ENCODE peak calls at places on chromosome 1, in seven cellular contexts. Q, T, M, H, F, P and C are unnamed samples.

GRCh38 chr1:30286241-30286983 is 437.0 kb downstream of the MATN1 start:
- DNase-seq in Q (no peak), T (no peak), M (no peak), H (no peak), F (no peak), P (no peak), C (no peak)

GRCh38 chr1:234163267-234163919 is 209.9 kb upstream of the COA6 start:
- DNase-seq in Q (no peak), T (no peak), M (no peak), H (no peak), F (no peak), P (no peak), C (no peak)

GRCh38 chr1:12296623-12297022 is 66.8 kb downstream of the VPS13D start:
- DNase-seq in Q (no peak), T (peak), M (no peak), H (no peak), F (no peak), P (no peak), C (no peak)

GRCh38 chr1:12087797-12088314 is 24.8 kb downstream of the TNFRSF8 start:
- DNase-seq in Q (no peak), T (no peak), M (no peak), H (peak), F (no peak), P (no peak), C (peak)

GRCh38 chr1:84225636-84226035 is 75.9 kb upstream of the SAMD13 start:
- DNase-seq in Q (no peak), T (no peak), M (no peak), H (no peak), F (no peak), P (no peak), C (no peak)

GRCh38 chr1:208026880-208027438 is 116.0 kb upstream of the CD34 start:
- DNase-seq in Q (no peak), T (no peak), M (no peak), H (no peak), F (no peak), P (no peak), C (no peak)

GRCh38 chr1:90558126-90558525 is 159.0 kb downstream of the BARHL2 start:
- DNase-seq in Q (no peak), T (no peak), M (no peak), H (no peak), F (no peak), P (no peak), C (peak)

GRCh38 chr1:201461783-201462441 is 7.1 kb downstream of the PHLDA3 start:
- DNase-seq in Q (peak), T (peak), M (peak), H (no peak), F (peak), P (peak), C (peak)

GRCh38 chr1:155256101-155256852 is 994 bp upstream of the ENTREP3 start:
- DNase-seq in Q (no peak), T (no peak), M (no peak), H (no peak), F (no peak), P (no peak), C (no peak)

GRCh38 chr1:38000529-38001453 is 4.5 kb downstream of the FHL3 start:
- DNase-seq in Q (no peak), T (peak), M (peak), H (no peak), F (peak), P (peak), C (no peak)

GRCh38 chr1:161046574-161047167 is 894 bp upstream of the USF1 start:
- DNase-seq in Q (no peak), T (no peak), M (no peak), H (no peak), F (no peak), P (no peak), C (no peak)

GRCh38 chr1:117069220-117069844 is 9.2 kb downstream of the TTF2 start:
- DNase-seq in Q (no peak), T (no peak), M (no peak), H (no peak), F (no peak), P (no peak), C (no peak)